ENCODE peak calls at places on chromosomes 5 and 9, in ten cellular contexts. L is heart right ventricle; J is OCI-LY7; Z is RWPE2; Y is mammary epithelial cell; S is activated CD8-positive, alpha-beta T cell treated with anti-CD3 and anti-CD28 coated beads for 36 hours; H is A549; R is mesothelial cell of epicardium; F is cardiac fibroblast; A is psoas muscle. I is an unnamed sample.

GRCh38 chr9:33162721-33163311 is 4.3 kb downstream of the B4GALT1 start:
- DNase-seq in L (no peak), J (no peak), Z (no peak), Y (peak), S (no peak), H (peak), R (no peak), F (peak), A (peak), I (peak)

GRCh38 chr5:159104058-159104651 is 4.4 kb upstream of the EBF1 start:
- DNase-seq in L (peak), J (no peak), Z (no peak), Y (no peak), S (no peak), H (peak), R (no peak), F (peak), A (peak), I (no peak)

GRCh38 chr9:123953601-123954011 is 23.7 kb upstream of the DENND1A start:
- DNase-seq in L (no peak), J (no peak), Z (no peak), Y (no peak), S (peak), H (no peak), R (no peak), F (peak), A (no peak), I (no peak)

GRCh38 chr9:38182321-38182720 is 113.3 kb upstream of the SHB start:
- DNase-seq in L (no peak), J (no peak), Z (no peak), Y (peak), S (no peak), H (no peak), R (no peak), F (no peak), A (no peak), I (peak)

GRCh38 chr9:87084407-87084806 is 137.1 kb upstream of the GAS1 start:
- DNase-seq in L (no peak), J (no peak), Z (peak), Y (no peak), S (no peak), H (no peak), R (no peak), F (no peak), A (no peak), I (no peak)

GRCh38 chr9:132647355-132647754 is 22.4 kb downstream of the DDX31 start:
- DNase-seq in L (no peak), J (no peak), Z (no peak), Y (peak), S (no peak), H (no peak), R (no peak), F (peak), A (no peak), I (peak)

GRCh38 chr9:19224563-19224962 is 5.9 kb upstream of the DENND4C start:
- DNase-seq in L (no peak), J (no peak), Z (no peak), Y (no peak), S (no peak), H (no peak), R (no peak), F (no peak), A (no peak), I (no peak)

GRCh38 chr9:135156525-135157510 is 69.3 kb downstream of the OLFM1 start:
- DNase-seq in L (peak), J (peak), Z (no peak), Y (peak), S (peak), H (peak), R (peak), F (peak), A (peak), I (peak)

GRCh38 chr5:125190232-125191051 is 444.0 kb upstream of the ZNF608 start:
- DNase-seq in L (no peak), J (no peak), Z (no peak), Y (peak), S (no peak), H (no peak), R (no peak), F (no peak), A (no peak), I (peak)

GRCh38 chr5:3382151-3382550 is 213.5 kb upstream of the IRX1 start:
- DNase-seq in L (no peak), J (no peak), Z (no peak), Y (no peak), S (no peak), H (no peak), R (no peak), F (no peak), A (no peak), I (no peak)

GRCh38 chr5:127068771-127069330 is 4.5 kb downstream of the C5orf63 start:
- DNase-seq in L (no peak), J (no peak), Z (no peak), Y (no peak), S (no peak), H (no peak), R (no peak), F (peak), A (no peak), I (peak)

GRCh38 chr9:121278535-121279169 is 10.7 kb downstream of the GSN start:
- DNase-seq in L (no peak), J (peak), Z (peak), Y (peak), S (peak), H (no peak), R (no peak), F (peak), A (peak), I (peak)

GRCh38 chr5:50888754-50889153 is 222.3 kb downstream of the PARP8 start:
- DNase-seq in L (no peak), J (no peak), Z (no peak), Y (no peak), S (no peak), H (no peak), R (no peak), F (no peak), A (no peak), I (no peak)

GRCh38 chr5:50886657-50887056 is 220.2 kb downstream of the PARP8 start:
- DNase-seq in L (no peak), J (no peak), Z (no peak), Y (no peak), S (no peak), H (no peak), R (no peak), F (no peak), A (no peak), I (no peak)

DNA sequence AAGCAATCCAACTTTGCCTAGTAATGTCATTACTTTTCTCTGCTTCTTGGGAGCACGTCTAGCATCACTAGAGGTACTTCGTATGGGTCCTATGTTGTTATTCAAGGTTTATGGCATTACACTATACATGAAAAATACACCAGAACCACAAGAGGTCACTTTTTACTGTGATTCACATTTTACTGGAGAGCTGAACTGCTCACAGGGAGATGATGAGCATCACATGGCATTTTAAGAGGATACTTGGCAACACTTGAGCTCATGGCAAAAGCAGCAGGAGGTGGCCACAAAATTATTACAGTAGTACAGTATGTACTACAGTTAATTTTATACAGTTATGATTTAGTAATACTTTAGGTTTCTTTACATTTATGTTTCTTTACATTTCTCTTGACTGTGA is 223.4 kb downstream of the PARP8 start:
- DNase-seq in L (no peak), J (no peak), Z (no peak), Y (peak), S (no peak), H (no peak), R (no peak), F (no peak), A (no peak), I (peak)
- TF ChIP-seq CTCF in L (no peak), J (no peak), Z (no peak), Y (no peak), S (no peak), H (no peak), R (no peak), F (no peak), A (no peak), I (no peak)

GRCh38 chr5:141950207-141951005 is 7.6 kb downstream of the PCDH12 start:
- DNase-seq in L (no peak), J (no peak), Z (no peak), Y (no peak), S (no peak), H (no peak), R (no peak), F (no peak), A (no peak), I (no peak)

GRCh38 chr5:141948812-141949211 is 9.2 kb downstream of the PCDH12 start:
- DNase-seq in L (no peak), J (no peak), Z (no peak), Y (no peak), S (no peak), H (no peak), R (no peak), F (no peak), A (no peak), I (no peak)

GRCh38 chr5:141952030-141952429 is 6.0 kb downstream of the PCDH12 start:
- DNase-seq in L (no peak), J (no peak), Z (no peak), Y (no peak), S (no peak), H (no peak), R (no peak), F (no peak), A (no peak), I (no peak)

GRCh38 chr5:141954193-141954592 is 3.8 kb downstream of the PCDH12 start:
- DNase-seq in L (no peak), J (peak), Z (no peak), Y (no peak), S (no peak), H (no peak), R (no peak), F (no peak), A (no peak), I (no peak)

DNA sequence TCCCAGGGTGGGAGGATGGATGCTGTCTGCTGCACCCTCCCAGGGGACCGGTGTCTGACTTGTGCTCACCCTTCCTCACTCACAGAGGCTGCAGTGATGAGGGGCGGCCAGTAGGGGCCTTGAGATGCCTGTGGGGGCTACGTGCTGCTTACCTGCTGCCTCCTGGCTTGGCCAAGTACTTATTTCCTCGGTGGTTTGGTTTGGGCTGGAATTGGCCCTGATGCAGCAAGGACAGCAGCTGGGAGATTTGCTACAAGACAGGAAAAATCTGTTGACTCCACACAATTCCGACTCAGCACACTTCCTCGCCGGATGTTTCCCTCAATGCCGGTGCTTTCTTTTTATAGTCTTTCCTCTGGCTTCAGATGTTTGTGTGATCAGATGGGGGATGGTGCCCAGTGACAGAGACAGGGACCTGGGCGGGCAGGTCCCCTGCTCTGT is 6.6 kb downstream of the PCDH12 start:
- DNase-seq in L (no peak), J (peak), Z (no peak), Y (no peak), S (peak), H (peak), R (no peak), F (peak), A (no peak), I (no peak)
- TF ChIP-seq CTCF in L (peak), J (peak), Z (peak), Y (peak), S (peak), H (no peak), R (peak), F (peak), A (peak), I (peak)

GRCh38 chr5:174725261-174725990 is 1.0 kb downstream of the MSX2 start:
- DNase-seq in L (no peak), J (no peak), Z (no peak), Y (peak), S (no peak), H (no peak), R (no peak), F (no peak), A (no peak), I (peak)

GRCh38 chr5:174723979-174724483 is 351 bp upstream of the MSX2 start:
- DNase-seq in L (no peak), J (no peak), Z (no peak), Y (peak), S (no peak), H (peak), R (no peak), F (peak), A (no peak), I (peak)

GRCh38 chr5:174723315-174723978 is 935 bp upstream of the MSX2 start:
- DNase-seq in L (no peak), J (no peak), Z (no peak), Y (no peak), S (no peak), H (no peak), R (no peak), F (no peak), A (no peak), I (no peak)

GRCh38 chr5:174725991-174726601 is 1.7 kb downstream of the MSX2 start:
- DNase-seq in L (no peak), J (no peak), Z (no peak), Y (no peak), S (no peak), H (no peak), R (no peak), F (no peak), A (no peak), I (no peak)

DNA sequence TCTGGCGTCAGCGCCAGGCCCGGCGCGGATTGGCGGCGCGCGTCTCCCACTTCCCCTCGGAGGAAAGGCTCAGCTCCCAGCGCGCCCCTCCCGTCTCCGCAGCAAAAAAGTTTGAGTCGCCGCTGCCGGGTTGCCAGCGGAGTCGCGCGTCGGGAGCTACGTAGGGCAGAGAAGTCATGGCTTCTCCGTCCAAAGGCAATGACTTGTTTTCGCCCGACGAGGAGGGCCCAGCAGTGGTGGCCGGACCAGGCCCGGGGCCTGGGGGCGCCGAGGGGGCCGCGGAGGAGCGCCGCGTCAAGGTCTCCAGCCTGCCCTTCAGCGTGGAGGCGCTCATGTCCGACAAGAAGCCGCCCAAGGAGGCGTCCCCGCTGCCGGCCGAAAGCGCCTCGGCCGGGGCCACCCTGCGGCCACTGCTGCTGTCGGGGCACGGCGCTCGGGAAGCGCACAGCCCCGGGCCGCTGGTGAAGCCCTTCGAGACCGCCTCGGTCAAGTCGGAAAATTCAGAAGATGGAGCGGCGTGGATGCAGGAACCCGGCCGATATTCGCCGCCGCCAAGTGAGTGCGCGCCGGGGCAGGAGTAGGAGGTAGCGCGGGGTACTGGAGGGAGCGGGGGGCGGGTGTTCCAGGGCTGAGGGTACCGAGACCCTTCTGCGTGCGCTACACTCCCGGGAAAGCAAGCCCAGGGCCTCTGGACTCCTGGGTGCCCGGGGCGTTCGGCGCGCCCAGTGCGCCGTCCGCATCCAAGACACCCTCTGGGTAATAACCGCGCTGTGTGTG is at the start of gene MSX2:
- DNase-seq in L (peak), J (no peak), Z (peak), Y (peak), S (peak), H (peak), R (peak), F (peak), A (peak), I (peak)
- TF ChIP-seq CTCF in L (no peak), J (no peak), Z (no peak), Y (no peak), S (no peak), H (peak), R (no peak), F (no peak), A (no peak), I (no peak)

DNA sequence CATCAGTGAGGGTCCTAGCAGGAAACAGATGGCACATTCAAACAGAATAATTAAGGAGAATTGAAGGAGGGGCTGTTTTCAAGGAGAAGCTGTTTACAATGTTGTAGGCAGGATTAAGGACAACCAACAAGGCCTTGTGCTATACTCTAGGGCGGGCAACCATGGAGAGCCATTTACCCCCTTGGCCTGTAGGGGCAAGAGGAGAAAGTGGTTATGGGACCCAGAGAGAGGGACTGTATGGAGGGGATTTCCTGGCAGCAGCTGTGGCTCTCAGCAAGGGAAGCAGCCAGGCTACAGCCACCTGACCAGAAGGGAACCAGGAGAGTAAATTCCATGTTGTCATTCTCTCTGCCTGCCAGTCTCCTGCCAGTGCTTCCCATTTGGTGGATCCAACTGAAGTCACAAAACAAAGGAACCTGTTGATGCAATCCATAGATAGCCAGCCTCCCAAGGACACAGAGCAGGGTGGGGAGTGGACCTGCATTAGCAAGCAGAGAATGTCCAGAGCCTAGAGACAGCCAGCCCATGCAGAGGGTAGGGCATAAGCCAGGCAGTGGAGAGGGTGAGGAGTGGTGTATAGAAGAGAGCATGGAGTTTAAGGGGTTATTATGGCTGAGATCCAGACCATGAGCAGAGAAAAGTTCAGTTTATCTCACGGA is 38.3 kb downstream of the PAPPA start:
- DNase-seq in L (no peak), J (no peak), Z (no peak), Y (no peak), S (no peak), H (no peak), R (no peak), F (no peak), A (no peak), I (no peak)
- TF ChIP-seq CTCF in L (no peak), J (no peak), Z (no peak), Y (no peak), S (no peak), H (no peak), R (no peak), F (no peak), A (no peak), I (no peak)

GRCh38 chr9:96417051-96417586 is 1.1 kb downstream of the ZNF367 start:
- DNase-seq in L (peak), J (peak), Z (peak), Y (peak), S (peak), H (peak), R (peak), F (peak), A (peak), I (peak)
- TF ChIP-seq CTCF in L (peak), J (no peak), Z (no peak), Y (no peak), S (no peak), H (no peak), R (no peak), F (no peak), A (no peak), I (no peak)

I was measured in MCF 10A.